ENCODE peak calls at places on chromosome 21, in five cellular contexts. B is AG04450, Q is upper lobe of right lung, R is brain microvascular endothelial cell, M is astrocyte of the spinal cord. G is an unnamed sample.
A peak's percentile ranks its signal among the peaks of the same experiment; 100 is the strongest.

GRCh38 chr21:44490405-44490804 is 35.1 kb downstream of the LRRC3 start:
- DNase-seq in Q (no peak), M (no peak), B (no peak), R (no peak), G (no peak)

GRCh38 chr21:28742527-28742926 is 250.2 kb downstream of the LTN1 start:
- DNase-seq in M (peak; percentile 65), R (peak; percentile 33), Q (no peak), B (no peak), G (no peak)

GRCh38 chr21:43805275-43805800 is 16.0 kb downstream of the RRP1 start:
- DNase-seq in M (no peak), Q (no peak), R (no peak), B (no peak), G (no peak)

GRCh38 chr21:28308516-28308915 is 684.2 kb downstream of the LTN1 start:
- DNase-seq in M (peak; percentile 15), B (no peak), R (no peak), Q (no peak), G (no peak)

GRCh38 chr21:42465008-42465878 is 30.8 kb downstream of the RSPH1 start:
- DNase-seq in M (peak; percentile 56), Q (no peak), R (peak; percentile 19), B (no peak), G (no peak)

GRCh38 chr21:27519357-27519756 is 552.5 kb upstream of the ADAMTS5 start:
- DNase-seq in R (peak; percentile 80), Q (no peak), B (peak; percentile 82), M (peak; percentile 87), G (no peak)

GRCh38 chr21:39651206-39651605 is 38.5 kb downstream of the B3GALT5 start:
- DNase-seq in R (no peak), M (no peak), Q (peak; percentile 10), B (no peak), G (no peak)

GRCh38 chr21:44865561-44866280 is 7.8 kb downstream of the PTTG1IP start:
- DNase-seq in B (no peak), R (no peak), Q (peak; percentile 67), M (peak; percentile 7), G (no peak)

GRCh38 chr21:34822957-34823356 is 154.2 kb downstream of the CLIC6 start:
- DNase-seq in B (no peak), Q (no peak), R (peak; percentile 84), M (peak; percentile 73), G (no peak)

GRCh38 chr21:42010507-42011493 is 640 bp upstream of the ZBTB21 start:
- DNase-seq in R (no peak), B (no peak), Q (peak; percentile 88), M (peak; percentile 8), G (no peak)

GRCh38 chr21:35011681-35012080 is 37.4 kb downstream of the RUNX1 start:
- DNase-seq in Q (no peak), B (peak; percentile 21), R (no peak), M (peak; percentile 69), G (no peak)

GRCh38 chr21:16644690-16645089 is 868.2 kb upstream of the CXADR start:
- DNase-seq in B (no peak), R (no peak), Q (no peak), M (no peak), G (no peak)

GRCh38 chr21:20443558-20444155 is 554.6 kb upstream of the NCAM2 start:
- DNase-seq in B (no peak), R (no peak), Q (no peak), M (no peak), G (no peak)

GRCh38 chr21:27429612-27430361 is 462.9 kb upstream of the ADAMTS5 start:
- DNase-seq in R (no peak), Q (no peak), B (peak; percentile 48), M (peak; percentile 63), G (no peak)

GRCh38 chr21:33839167-33839716 is 76.4 kb downstream of the ATP5PO start:
- DNase-seq in B (no peak), M (no peak), R (no peak), Q (no peak), G (no peak)

GRCh38 chr21:43956667-43957030 is 55.5 kb upstream of the TRAPPC10 start:
- DNase-seq in B (no peak), M (peak; percentile 56), R (peak; percentile 52), Q (no peak), G (no peak)

GRCh38 chr21:43937898-43938309 is 72.9 kb downstream of the AGPAT3 start:
- DNase-seq in Q (no peak), M (no peak), B (no peak), R (no peak), G (no peak)

GRCh38 chr21:21740207-21740606 is 742.0 kb downstream of the NCAM2 start:
- DNase-seq in M (no peak), R (no peak), B (no peak), Q (no peak), G (no peak)

GRCh38 chr21:41927727-41928409 is 25.9 kb downstream of the C2CD2 start:
- DNase-seq in R (no peak), Q (no peak), B (no peak), M (no peak), G (no peak)

GRCh38 chr21:14482165-14482564 is 64.0 kb downstream of the SAMSN1 start:
- DNase-seq in R (no peak), M (no peak), B (no peak), Q (no peak), G (no peak)

DNA sequence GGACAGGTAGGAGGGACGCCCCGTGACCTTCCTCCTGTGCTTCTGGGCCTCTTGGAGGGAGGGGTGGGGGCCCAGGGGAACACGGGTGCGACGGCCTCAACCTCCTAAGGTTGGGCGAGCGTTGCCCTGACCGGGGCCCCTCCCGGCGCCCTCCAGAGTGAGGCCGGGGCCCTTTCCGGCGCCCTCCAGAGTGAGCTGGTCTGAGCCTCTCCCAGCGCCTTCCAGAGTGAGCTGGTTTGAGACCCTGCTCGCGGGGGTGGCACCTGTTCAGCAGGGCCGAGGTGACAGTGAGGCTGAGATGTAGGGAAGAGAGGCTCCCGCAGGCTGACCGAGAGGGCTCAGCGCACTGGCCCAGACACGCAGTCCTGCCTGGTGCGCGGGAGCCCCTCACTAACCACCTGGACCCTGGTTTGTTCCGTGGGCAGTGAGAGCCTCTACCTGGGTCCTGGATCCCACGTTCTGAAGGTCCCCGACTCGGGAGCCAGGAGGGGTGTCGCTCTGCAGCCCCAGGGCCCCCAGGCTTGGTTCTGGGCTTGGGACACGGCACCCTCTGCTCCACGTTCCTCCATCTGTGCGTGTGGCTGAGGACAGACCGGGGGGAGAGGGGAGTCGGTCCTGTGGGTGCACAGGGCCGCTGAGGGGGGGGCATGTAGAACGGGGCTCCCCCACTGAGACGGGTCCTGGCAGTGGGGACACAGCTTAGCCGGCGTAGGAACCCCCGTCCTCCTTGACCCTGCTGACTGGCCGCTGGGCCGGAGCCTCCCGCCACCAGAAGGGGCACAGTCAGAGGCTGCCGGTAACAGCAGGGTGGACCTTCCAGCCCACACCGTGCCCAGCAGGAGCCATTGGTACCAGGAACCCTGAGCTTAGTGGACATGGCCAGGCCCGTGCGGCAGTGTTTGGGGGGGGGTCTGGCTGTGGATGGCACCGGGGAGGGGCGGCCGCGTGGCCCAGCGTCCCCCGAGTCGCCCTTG is 1.5 kb downstream of the COL6A1 start:
- DNase-seq in B (no peak), M (no peak), R (no peak), Q (peak; percentile 65), G (peak; percentile 42)
- TF ChIP-seq CTCF in B (no peak), M (no peak), R (peak; percentile 29), Q (no peak), G (no peak)

DNA sequence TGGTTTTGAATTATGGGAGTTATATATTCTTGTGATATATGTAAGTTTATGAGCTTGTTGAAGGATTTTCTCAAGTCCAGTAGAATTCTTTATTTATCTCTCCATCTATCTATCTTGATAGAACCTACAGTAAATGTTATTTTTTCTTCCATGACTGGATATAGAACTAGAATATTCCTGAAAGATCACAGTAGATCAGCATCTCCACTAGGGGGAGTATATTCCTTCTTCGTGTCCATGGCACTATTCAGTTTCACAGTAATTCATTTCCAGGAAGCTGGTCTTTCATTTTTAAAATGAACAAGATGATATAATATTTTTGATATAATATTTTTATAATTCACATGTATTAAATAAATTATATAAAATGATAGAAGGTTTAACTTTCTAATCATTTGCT is 18.8 kb downstream of the TMPRSS15 start:
- DNase-seq in Q (no peak), R (no peak), M (peak; percentile 37), B (no peak), G (no peak)
- TF ChIP-seq CTCF in Q (peak; percentile 60), R (peak; percentile 40), M (peak; percentile 69), B (no peak), G (peak; percentile 66)

DNA sequence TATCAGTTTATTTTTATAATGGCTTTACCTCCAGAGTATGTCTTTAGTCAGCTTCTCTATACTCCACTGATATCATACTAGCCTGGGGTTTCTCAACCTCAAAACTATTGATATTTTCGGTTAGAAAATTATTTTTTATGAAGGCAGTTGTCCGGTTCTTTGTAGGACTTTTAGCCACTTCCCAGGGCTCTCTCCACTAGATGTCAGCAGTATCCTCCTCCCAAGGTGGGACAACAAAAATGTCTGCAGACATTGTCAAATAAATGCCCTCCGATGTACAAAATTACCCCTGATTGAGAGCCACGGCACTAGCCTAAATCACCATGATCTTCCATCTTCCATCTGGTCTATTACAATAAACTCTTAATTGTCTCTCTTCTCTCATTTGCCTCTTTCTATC is 4.1 kb upstream of the GRIK1 start:
- DNase-seq in Q (no peak), R (no peak), B (no peak), M (no peak), G (no peak)
- TF ChIP-seq CTCF in Q (no peak), R (peak; percentile 62), B (no peak), M (no peak), G (no peak)

GRCh38 chr21:31265293-31265692 is 78.8 kb downstream of the TIAM1 start:
- DNase-seq in Q (no peak), R (no peak), B (no peak), M (no peak), G (no peak)

GRCh38 chr21:31262728-31263127 is 81.3 kb downstream of the TIAM1 start:
- DNase-seq in Q (no peak), B (no peak), M (no peak), R (no peak), G (no peak)

GRCh38 chr21:31260790-31261189 is 83.3 kb downstream of the TIAM1 start:
- DNase-seq in M (no peak), B (no peak), Q (no peak), R (no peak), G (no peak)

GRCh38 chr21:31264574-31264973 is 79.5 kb downstream of the TIAM1 start:
- DNase-seq in R (no peak), Q (no peak), M (no peak), B (no peak), G (no peak)

GRCh38 chr21:31261759-31262158 is 82.3 kb downstream of the TIAM1 start:
- DNase-seq in M (no peak), B (no peak), Q (no peak), R (no peak), G (no peak)
- TF ChIP-seq CTCF in M (no peak), B (no peak), Q (no peak), R (no peak), G (no peak)

DNA sequence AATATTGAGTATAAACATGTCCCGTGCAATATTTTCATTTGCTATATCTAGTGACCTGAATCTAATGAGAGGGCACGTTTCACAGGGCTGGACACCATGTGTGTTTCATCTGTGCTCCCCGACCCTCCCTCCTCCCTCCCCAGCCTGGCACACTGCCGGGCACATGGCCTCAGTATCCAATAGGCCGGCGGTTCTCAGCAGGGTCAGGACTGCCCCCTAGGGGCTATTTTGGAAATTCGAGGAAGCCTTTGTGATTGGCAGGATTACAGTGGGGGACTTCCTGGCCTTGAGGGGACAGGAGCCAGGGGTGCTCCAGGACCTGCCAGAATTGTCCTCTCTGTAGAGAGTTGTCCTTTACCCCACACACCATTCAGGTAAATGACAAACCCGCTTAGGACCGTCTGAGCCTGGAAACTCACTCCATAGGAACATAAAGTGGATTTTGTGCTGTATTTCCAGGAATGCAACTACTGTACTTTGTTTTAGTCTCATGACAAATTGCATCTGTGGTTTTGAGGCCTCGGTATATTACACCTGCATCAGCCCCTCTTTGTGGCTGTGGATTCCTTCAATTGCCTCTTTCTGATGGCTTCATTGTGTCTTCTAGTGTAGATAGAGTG is 109.5 kb upstream of the SIM2 start:
- DNase-seq in Q (no peak), R (peak; percentile 27), M (no peak), B (no peak), G (no peak)
- TF ChIP-seq CTCF in Q (peak; percentile 58), R (peak; percentile 74), M (peak; percentile 60), B (peak; percentile 56), G (no peak)